ENCODE peak calls at places on chromosomes 4 and X, in seven cellular contexts. One of them, this sample, is unnamed.

GRCh38 chr4:169621754-169622481 is 1.5 kb downstream of the CLCN3 start:
- DNase-seq in CD8-positive, alpha-beta T cell: no peak
- DNase-seq in sigmoid colon: no peak
- DNase-seq in AG09319: no peak
- DNase-seq in fibroblast of lung: peak
- DNase-seq in lower lobe of right lung: no peak
- DNase-seq in Calu3: no peak
- DNase-seq in this sample: peak

GRCh38 chr4:38009949-38010348 is 49.8 kb downstream of the PTTG2 start:
- DNase-seq in fibroblast of lung: no peak
- DNase-seq in CD8-positive, alpha-beta T cell: no peak
- DNase-seq in lower lobe of right lung: no peak
- DNase-seq in AG09319: no peak
- DNase-seq in sigmoid colon: no peak
- DNase-seq in Calu3: no peak
- DNase-seq in this sample: no peak

GRCh38 chr4:185405296-185405999 is 8.8 kb downstream of the ANKRD37 start:
- DNase-seq in Calu3: no peak
- DNase-seq in AG09319: no peak
- DNase-seq in lower lobe of right lung: no peak
- DNase-seq in CD8-positive, alpha-beta T cell: no peak
- DNase-seq in sigmoid colon: no peak
- DNase-seq in fibroblast of lung: no peak
- DNase-seq in this sample: no peak

GRCh38 chr4:22129454-22130075 is 181.0 kb upstream of the KCNIP4 start:
- DNase-seq in Calu3: peak
- DNase-seq in fibroblast of lung: peak
- DNase-seq in sigmoid colon: no peak
- DNase-seq in CD8-positive, alpha-beta T cell: no peak
- DNase-seq in AG09319: peak
- DNase-seq in lower lobe of right lung: no peak
- DNase-seq in this sample: peak

GRCh38 chr4:185587444-185588161 is 52.3 kb upstream of the PDLIM3 start:
- DNase-seq in AG09319: no peak
- DNase-seq in Calu3: no peak
- DNase-seq in lower lobe of right lung: no peak
- DNase-seq in sigmoid colon: no peak
- DNase-seq in CD8-positive, alpha-beta T cell: peak
- DNase-seq in fibroblast of lung: no peak
- DNase-seq in this sample: no peak

GRCh38 chr4:95980877-95981360 is 141.0 kb downstream of the PDHA2 start:
- DNase-seq in AG09319: no peak
- DNase-seq in Calu3: no peak
- DNase-seq in fibroblast of lung: no peak
- DNase-seq in sigmoid colon: no peak
- DNase-seq in CD8-positive, alpha-beta T cell: no peak
- DNase-seq in lower lobe of right lung: peak
- DNase-seq in this sample: no peak

GRCh38 chr4:22500831-22501714 is 14.8 kb downstream of the ADGRA3 start:
- DNase-seq in lower lobe of right lung: no peak
- DNase-seq in AG09319: no peak
- DNase-seq in CD8-positive, alpha-beta T cell: no peak
- DNase-seq in Calu3: peak
- DNase-seq in fibroblast of lung: peak
- DNase-seq in sigmoid colon: no peak
- DNase-seq in this sample: peak

GRCh38 chr4:35835893-35836292 is 408.4 kb downstream of the ARAP2 start:
- DNase-seq in lower lobe of right lung: no peak
- DNase-seq in fibroblast of lung: no peak
- DNase-seq in AG09319: no peak
- DNase-seq in CD8-positive, alpha-beta T cell: no peak
- DNase-seq in Calu3: no peak
- DNase-seq in sigmoid colon: no peak
- DNase-seq in this sample: no peak

GRCh38 chr4:9898596-9899345 is 117.3 kb downstream of the DRD5 start:
- DNase-seq in lower lobe of right lung: no peak
- DNase-seq in AG09319: no peak
- DNase-seq in sigmoid colon: no peak
- DNase-seq in Calu3: peak
- DNase-seq in CD8-positive, alpha-beta T cell: no peak
- DNase-seq in fibroblast of lung: no peak
- DNase-seq in this sample: no peak

GRCh38 chr4:833731-834367 is 7.9 kb upstream of the CPLX1 start:
- DNase-seq in AG09319: no peak
- DNase-seq in lower lobe of right lung: peak
- DNase-seq in CD8-positive, alpha-beta T cell: no peak
- DNase-seq in Calu3: no peak
- DNase-seq in sigmoid colon: no peak
- DNase-seq in fibroblast of lung: no peak
- DNase-seq in this sample: no peak

DNA sequence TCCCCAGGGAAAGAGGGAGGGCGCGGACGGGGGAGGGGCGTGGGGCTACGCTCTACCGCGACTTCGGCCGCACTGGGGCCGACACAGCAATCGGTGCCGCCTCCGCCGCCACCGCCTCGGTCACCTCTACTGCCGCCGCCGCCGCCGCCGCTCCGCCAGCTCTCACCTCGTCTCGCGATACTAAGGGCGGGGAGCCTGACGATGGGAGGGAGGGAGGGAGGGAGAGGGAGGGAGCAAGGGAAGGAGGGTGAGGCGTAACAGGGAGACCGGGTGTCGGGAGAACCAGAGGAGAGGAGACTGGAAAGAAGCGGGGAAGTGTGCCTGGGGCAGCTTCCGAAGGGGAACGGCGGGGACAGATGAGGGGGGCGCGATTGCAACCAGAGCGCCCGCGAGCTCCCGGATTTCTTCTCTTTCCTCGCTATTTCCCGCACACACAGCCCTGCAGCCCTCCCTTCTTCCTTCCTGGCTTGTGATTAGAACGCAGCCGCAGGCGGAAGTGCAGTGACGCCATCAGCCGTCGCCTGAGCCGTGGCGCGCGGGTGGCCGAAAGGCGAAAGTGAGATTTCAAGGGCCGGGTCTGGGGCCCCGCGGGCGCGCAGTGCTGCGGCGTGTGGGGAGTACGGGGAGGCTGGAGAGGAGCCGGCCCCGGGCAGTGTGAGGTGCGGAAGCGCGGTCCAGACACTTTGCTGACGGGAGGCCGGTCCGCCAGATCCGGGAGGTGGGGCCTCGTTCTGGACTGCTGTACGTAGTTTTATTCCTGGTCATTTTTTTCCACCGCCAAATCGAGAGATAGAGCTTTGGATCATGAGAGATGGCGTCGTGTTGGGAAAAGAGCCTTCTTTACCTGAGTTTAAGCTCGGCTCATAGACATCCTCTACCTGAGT is at the start of gene ANKRD17:
- DNase-seq in lower lobe of right lung: peak
- DNase-seq in CD8-positive, alpha-beta T cell: peak
- DNase-seq in Calu3: peak
- DNase-seq in fibroblast of lung: peak
- DNase-seq in AG09319: peak
- DNase-seq in sigmoid colon: peak
- DNase-seq in this sample: peak
- TF ChIP-seq CTCF in lower lobe of right lung: peak
- TF ChIP-seq CTCF in CD8-positive, alpha-beta T cell: no peak
- TF ChIP-seq CTCF in Calu3: no peak
- TF ChIP-seq CTCF in fibroblast of lung: no peak
- TF ChIP-seq CTCF in AG09319: no peak
- TF ChIP-seq CTCF in sigmoid colon: peak
- TF ChIP-seq CTCF in this sample: peak

GRCh38 chrX:145213504-145213903 is 33.8 kb upstream of the SPANXN1 start:
- DNase-seq in CD8-positive, alpha-beta T cell: no peak
- DNase-seq in fibroblast of lung: no peak
- DNase-seq in AG09319: no peak
- DNase-seq in Calu3: peak
- DNase-seq in sigmoid colon: no peak
- DNase-seq in lower lobe of right lung: no peak
- DNase-seq in this sample: no peak
- TF ChIP-seq CTCF in CD8-positive, alpha-beta T cell: no peak
- TF ChIP-seq CTCF in fibroblast of lung: no peak
- TF ChIP-seq CTCF in AG09319: no peak
- TF ChIP-seq CTCF in Calu3: no peak
- TF ChIP-seq CTCF in sigmoid colon: no peak
- TF ChIP-seq CTCF in lower lobe of right lung: no peak
- TF ChIP-seq CTCF in this sample: peak

GRCh38 chrX:110153900-110154299 is 151.0 kb downstream of the TMEM164 start:
- DNase-seq in AG09319: no peak
- DNase-seq in CD8-positive, alpha-beta T cell: no peak
- DNase-seq in sigmoid colon: no peak
- DNase-seq in Calu3: no peak
- DNase-seq in fibroblast of lung: no peak
- DNase-seq in lower lobe of right lung: no peak
- DNase-seq in this sample: no peak

GRCh38 chrX:110159235-110159634 is 156.3 kb downstream of the TMEM164 start:
- DNase-seq in lower lobe of right lung: no peak
- DNase-seq in CD8-positive, alpha-beta T cell: no peak
- DNase-seq in fibroblast of lung: no peak
- DNase-seq in sigmoid colon: no peak
- DNase-seq in AG09319: no peak
- DNase-seq in Calu3: no peak
- DNase-seq in this sample: no peak

GRCh38 chrX:110155759-110156158 is 152.8 kb downstream of the TMEM164 start:
- DNase-seq in Calu3: no peak
- DNase-seq in lower lobe of right lung: no peak
- DNase-seq in sigmoid colon: no peak
- DNase-seq in fibroblast of lung: no peak
- DNase-seq in AG09319: no peak
- DNase-seq in CD8-positive, alpha-beta T cell: no peak
- DNase-seq in this sample: no peak

GRCh38 chrX:110157444-110157843 is 154.5 kb downstream of the TMEM164 start:
- DNase-seq in CD8-positive, alpha-beta T cell: no peak
- DNase-seq in Calu3: no peak
- DNase-seq in fibroblast of lung: no peak
- DNase-seq in lower lobe of right lung: no peak
- DNase-seq in AG09319: no peak
- DNase-seq in sigmoid colon: no peak
- DNase-seq in this sample: no peak

GRCh38 chrX:110156167-110156754 is 153.3 kb downstream of the TMEM164 start:
- DNase-seq in fibroblast of lung: no peak
- DNase-seq in AG09319: no peak
- DNase-seq in sigmoid colon: no peak
- DNase-seq in Calu3: no peak
- DNase-seq in CD8-positive, alpha-beta T cell: no peak
- DNase-seq in lower lobe of right lung: no peak
- DNase-seq in this sample: no peak
- TF ChIP-seq CTCF in fibroblast of lung: peak
- TF ChIP-seq CTCF in AG09319: peak
- TF ChIP-seq CTCF in sigmoid colon: peak
- TF ChIP-seq CTCF in Calu3: peak
- TF ChIP-seq CTCF in CD8-positive, alpha-beta T cell: peak
- TF ChIP-seq CTCF in lower lobe of right lung: peak
- TF ChIP-seq CTCF in this sample: peak

GRCh38 chr4:177367336-177367735 is 57.7 kb downstream of the NEIL3 start:
- DNase-seq in lower lobe of right lung: no peak
- DNase-seq in fibroblast of lung: peak
- DNase-seq in CD8-positive, alpha-beta T cell: no peak
- DNase-seq in Calu3: peak
- DNase-seq in AG09319: no peak
- DNase-seq in sigmoid colon: no peak
- DNase-seq in this sample: peak
- TF ChIP-seq CTCF in lower lobe of right lung: no peak
- TF ChIP-seq CTCF in fibroblast of lung: peak
- TF ChIP-seq CTCF in CD8-positive, alpha-beta T cell: no peak
- TF ChIP-seq CTCF in Calu3: no peak
- TF ChIP-seq CTCF in AG09319: peak
- TF ChIP-seq CTCF in sigmoid colon: no peak
- TF ChIP-seq CTCF in this sample: peak

GRCh38 chr4:82561745-82562552 is at the start of gene TMEM150C:
- DNase-seq in AG09319: no peak
- DNase-seq in CD8-positive, alpha-beta T cell: no peak
- DNase-seq in lower lobe of right lung: no peak
- DNase-seq in fibroblast of lung: peak
- DNase-seq in sigmoid colon: no peak
- DNase-seq in Calu3: peak
- DNase-seq in this sample: no peak
- TF ChIP-seq CTCF in AG09319: no peak
- TF ChIP-seq CTCF in CD8-positive, alpha-beta T cell: no peak
- TF ChIP-seq CTCF in lower lobe of right lung: no peak
- TF ChIP-seq CTCF in fibroblast of lung: no peak
- TF ChIP-seq CTCF in sigmoid colon: no peak
- TF ChIP-seq CTCF in Calu3: no peak
- TF ChIP-seq CTCF in this sample: no peak

DNA sequence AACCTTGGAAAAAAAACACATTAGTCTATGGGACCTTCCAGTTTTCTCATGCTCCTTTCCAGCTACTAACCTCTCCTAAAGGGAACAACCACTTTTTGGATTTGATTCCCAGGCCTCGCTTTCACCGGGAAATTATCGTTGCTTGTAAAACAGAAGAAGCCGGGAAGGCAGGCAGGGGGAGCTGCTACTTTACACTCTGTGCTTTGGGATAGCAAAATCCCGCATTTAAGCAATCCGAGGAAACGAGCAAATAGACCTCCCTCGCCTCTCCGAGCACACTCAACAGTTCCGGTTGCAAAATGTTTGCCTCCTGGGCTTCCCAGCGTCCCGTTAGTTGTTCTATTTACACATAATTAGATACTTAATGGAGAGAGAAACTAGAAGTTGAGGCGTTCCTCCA is 1.2 kb downstream of the CD38 start:
- DNase-seq in lower lobe of right lung: peak
- DNase-seq in CD8-positive, alpha-beta T cell: no peak
- DNase-seq in sigmoid colon: peak
- DNase-seq in Calu3: peak
- DNase-seq in AG09319: no peak
- DNase-seq in fibroblast of lung: peak
- DNase-seq in this sample: no peak
- TF ChIP-seq CTCF in lower lobe of right lung: peak
- TF ChIP-seq CTCF in CD8-positive, alpha-beta T cell: no peak
- TF ChIP-seq CTCF in sigmoid colon: peak
- TF ChIP-seq CTCF in Calu3: no peak
- TF ChIP-seq CTCF in AG09319: peak
- TF ChIP-seq CTCF in fibroblast of lung: peak
- TF ChIP-seq CTCF in this sample: no peak

GRCh38 chrX:135437867-135438733 is 16.4 kb downstream of the SMIM10L2A start:
- DNase-seq in AG09319: no peak
- DNase-seq in sigmoid colon: no peak
- DNase-seq in lower lobe of right lung: no peak
- DNase-seq in fibroblast of lung: no peak
- DNase-seq in CD8-positive, alpha-beta T cell: no peak
- DNase-seq in Calu3: peak
- DNase-seq in this sample: no peak
- TF ChIP-seq CTCF in AG09319: no peak
- TF ChIP-seq CTCF in sigmoid colon: no peak
- TF ChIP-seq CTCF in lower lobe of right lung: no peak
- TF ChIP-seq CTCF in fibroblast of lung: no peak
- TF ChIP-seq CTCF in CD8-positive, alpha-beta T cell: no peak
- TF ChIP-seq CTCF in Calu3: no peak
- TF ChIP-seq CTCF in this sample: no peak

DNA sequence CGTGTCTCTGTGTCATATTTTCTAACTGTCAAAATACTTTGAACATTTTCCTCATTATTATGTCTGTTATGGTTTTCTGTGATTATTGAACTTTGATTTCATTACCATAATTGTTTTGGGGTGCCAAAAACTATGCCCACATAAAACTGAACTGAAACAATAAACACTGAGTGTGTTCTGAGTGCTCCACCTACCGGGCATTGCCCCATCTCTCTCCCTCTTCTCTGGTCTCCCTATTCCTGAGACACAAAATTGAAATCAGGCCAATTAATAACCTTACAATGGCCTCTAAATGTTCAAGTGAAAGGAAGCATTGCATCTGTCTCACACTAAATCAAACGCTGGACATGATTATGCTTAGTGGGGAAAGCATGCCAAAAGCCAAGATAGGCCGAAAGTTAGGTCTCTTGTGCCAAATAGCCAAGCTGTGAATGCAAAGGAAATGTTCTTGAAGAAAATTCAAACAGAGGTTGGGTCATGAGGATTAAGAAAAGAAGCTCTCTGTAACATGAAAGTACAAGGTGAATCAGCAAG is 972.3 kb downstream of the PCDH7 start:
- DNase-seq in sigmoid colon: no peak
- DNase-seq in fibroblast of lung: no peak
- DNase-seq in AG09319: no peak
- DNase-seq in Calu3: no peak
- DNase-seq in CD8-positive, alpha-beta T cell: no peak
- DNase-seq in lower lobe of right lung: no peak
- DNase-seq in this sample: no peak
- TF ChIP-seq CTCF in sigmoid colon: no peak
- TF ChIP-seq CTCF in fibroblast of lung: no peak
- TF ChIP-seq CTCF in AG09319: peak
- TF ChIP-seq CTCF in Calu3: no peak
- TF ChIP-seq CTCF in CD8-positive, alpha-beta T cell: no peak
- TF ChIP-seq CTCF in lower lobe of right lung: no peak
- TF ChIP-seq CTCF in this sample: no peak